ENCODE peak calls at places on chromosomes 7 and 10, in four cellular contexts. B is brain microvascular endothelial cell, E is gastrocnemius medialis, L is AG09309. J is an unnamed sample.

GRCh38 chr10:61990761-61991135 is 89.2 kb downstream of the ARID5B start:
- DNase-seq in E (no peak), B (no peak), L (no peak), J (no peak)

GRCh38 chr10:31426425-31426824 is 107.4 kb downstream of the ZEB1 start:
- DNase-seq in E (no peak), L (peak; percentile 16), B (peak; percentile 80), J (no peak)

GRCh38 chr7:108442039-108442568 is 14.1 kb downstream of the NRCAM start:
- DNase-seq in L (no peak), B (no peak), E (no peak), J (peak; percentile 38)

GRCh38 chr7:45162943-45163691 is 5.5 kb downstream of the RAMP3 start:
- DNase-seq in L (no peak), E (no peak), B (no peak), J (no peak)

GRCh38 chr7:32221756-32222155 is 151.5 kb upstream of the PDE1C start:
- DNase-seq in E (no peak), B (no peak), L (no peak), J (no peak)

GRCh38 chr7:112495820-112496462 is 15.2 kb downstream of the LSMEM1 start:
- DNase-seq in L (peak; percentile 24), E (peak; percentile 24), B (peak; percentile 51), J (peak; percentile 32)

GRCh38 chr7:92116949-92117348 is 17.3 kb downstream of the CYP51A1 start:
- DNase-seq in L (no peak), E (no peak), B (no peak), J (no peak)

GRCh38 chr7:20447021-20447420 is 116.3 kb downstream of the ITGB8 start:
- DNase-seq in L (no peak), E (no peak), B (no peak), J (no peak)

GRCh38 chr10:88125766-88126165 is 262.3 kb downstream of the PTEN start:
- DNase-seq in L (no peak), B (no peak), E (no peak), J (no peak)

GRCh38 chr7:128758553-128758952 is 17.0 kb downstream of the OPN1SW start:
- DNase-seq in L (no peak), E (no peak), B (no peak), J (no peak)

GRCh38 chr10:83545901-83546391 is 593.4 kb upstream of the GHITM start:
- DNase-seq in B (no peak), E (no peak), L (no peak), J (no peak)

GRCh38 chr10:88244781-88245350 is 338.3 kb downstream of the RNLS start:
- DNase-seq in B (no peak), E (no peak), L (no peak), J (no peak)

GRCh38 chr10:6195376-6195775 is 7.4 kb upstream of the PFKFB3 start:
- DNase-seq in L (no peak), E (no peak), B (peak; percentile 78), J (no peak)

GRCh38 chr10:90856261-90856660 is 1.6 kb downstream of the HTR7 start:
- DNase-seq in L (no peak), E (no peak), B (no peak), J (no peak)

GRCh38 chr10:50279489-50279888 is 28.2 kb upstream of the ASAH2 start:
- DNase-seq in L (no peak), B (no peak), E (no peak), J (no peak)

GRCh38 chr7:40232242-40232929 is 97.6 kb downstream of the SUGCT start:
- DNase-seq in B (peak; percentile 74), L (no peak), E (no peak), J (no peak)

GRCh38 chr10:6165221-6165725 is 37.5 kb upstream of the PFKFB3 start:
- DNase-seq in L (no peak), E (no peak), B (no peak), J (no peak)

GRCh38 chr7:2864999-2865670 is 21.0 kb upstream of the GNA12 start:
- DNase-seq in B (peak; percentile 60), E (no peak), L (no peak), J (no peak)

GRCh38 chr10:93357680-93358079 is 124.5 kb downstream of the MYOF start:
- DNase-seq in L (no peak), B (no peak), E (no peak), J (no peak)

GRCh38 chr10:47318706-47319105 is 3.5 kb upstream of the GDF2 start:
- DNase-seq in E (no peak), B (no peak), L (no peak), J (no peak)

GRCh38 chr10:11212686-11213085 is 195.0 kb downstream of the CELF2 start:
- DNase-seq in E (no peak), B (no peak), L (no peak), J (no peak)

GRCh38 chr7:50292763-50293162 is 11.8 kb upstream of the IKZF1 start:
- DNase-seq in L (no peak), E (no peak), B (no peak), J (no peak)

DNA sequence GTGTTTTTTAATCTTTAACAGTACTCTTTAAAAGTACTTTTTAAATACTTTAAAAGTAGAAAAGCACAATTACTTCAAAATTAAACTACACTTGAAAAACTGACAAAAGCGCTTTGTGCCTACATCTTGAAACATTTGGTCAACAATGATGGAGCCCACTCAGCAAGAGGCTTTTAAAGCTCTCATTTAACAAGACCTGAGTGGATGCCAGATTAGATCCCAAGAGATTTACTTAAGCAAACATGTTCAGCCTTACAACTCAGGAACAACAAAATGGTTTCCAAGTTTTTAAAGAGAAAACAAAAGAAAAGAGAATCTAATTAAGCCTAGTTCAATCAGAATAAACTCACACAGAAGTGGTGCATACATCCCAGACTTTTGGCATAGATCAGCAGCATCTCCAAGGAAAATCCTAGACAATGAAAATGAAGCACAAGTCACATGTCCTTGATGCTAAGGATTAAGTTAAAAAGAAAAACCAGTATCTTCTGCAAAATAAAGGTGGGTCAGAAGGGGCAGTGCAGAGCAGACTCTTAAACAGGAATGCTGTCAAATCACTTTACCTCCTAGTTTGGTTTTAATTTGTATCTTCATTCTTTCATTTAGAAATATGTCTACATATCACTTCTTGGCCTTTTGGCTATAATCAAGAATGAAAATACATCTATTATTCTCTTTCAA is 26.2 kb downstream of the HIBADH start:
- DNase-seq in L (peak; percentile 4), E (no peak), B (no peak), J (no peak)
- TF ChIP-seq CTCF in L (no peak), E (no peak), B (no peak), J (no peak)

GRCh38 chr10:107915277-107915634 is 750.8 kb upstream of the SORCS1 start:
- DNase-seq in L (no peak), E (no peak), B (no peak), J (peak; percentile 1)
- H3K4me3 ChIP-seq in L (peak overlapping the region; percentile 23), E (no peak overlapping the region), B (peak overlapping the region; percentile 33), J (peak overlapping the region; percentile 39)

DNA sequence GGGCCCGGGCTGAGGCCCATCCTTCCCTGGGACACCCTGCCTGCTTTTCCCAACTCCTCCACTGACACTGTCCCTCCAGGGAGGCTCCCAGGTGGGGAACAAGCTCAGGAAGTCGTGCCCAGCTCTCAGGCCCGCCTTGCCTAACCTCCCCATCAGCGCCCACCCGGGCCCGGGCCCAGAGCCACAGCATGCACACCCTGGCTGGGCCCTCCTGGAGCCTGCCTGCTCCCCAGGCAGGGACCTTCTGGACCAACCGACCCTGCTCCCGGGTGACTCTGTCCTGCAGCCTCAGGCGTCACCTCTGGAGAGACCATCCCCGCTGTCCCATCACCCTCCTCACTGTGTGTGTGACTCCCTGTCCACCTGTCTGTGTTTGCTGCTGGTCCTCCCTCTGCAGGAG is 1.8 kb upstream of the TMEM184A start:
- DNase-seq in E (no peak), L (no peak), B (no peak), J (no peak)
- TF ChIP-seq CTCF in E (no peak), L (no peak), B (no peak), J (no peak)

GRCh38 chr7:31051598-31052503 is at the start of gene ADCYAP1R1:
- DNase-seq in E (no peak), L (no peak), B (no peak), J (no peak)
- H3K4me3 ChIP-seq in E (peak within 1 kb of the TSS; percentile 54), L (no peak within 1 kb of the TSS), B (no peak within 1 kb of the TSS), J (no peak within 1 kb of the TSS)

DNA sequence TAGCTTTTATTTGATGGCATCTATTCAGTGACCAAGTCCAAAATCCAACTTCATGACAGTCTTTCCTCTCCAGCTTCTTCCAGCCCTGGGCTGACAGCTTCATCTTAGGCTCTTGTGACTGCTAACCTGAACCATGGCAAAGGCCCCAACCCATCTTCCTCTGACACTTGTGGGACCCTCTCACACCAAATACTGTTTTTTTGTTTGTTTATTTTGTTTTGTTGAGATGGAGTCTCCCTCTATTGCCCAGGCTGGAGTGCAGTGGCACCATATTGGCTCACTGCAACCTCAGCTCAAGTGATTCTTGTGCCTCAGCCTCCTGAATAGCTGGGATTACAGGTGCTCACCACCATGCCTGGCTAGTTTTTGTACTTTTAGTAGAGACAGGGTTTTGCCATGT is 265.2 kb downstream of the GATA3 start:
- DNase-seq in B (no peak), L (no peak), E (no peak), J (no peak)
- TF ChIP-seq CTCF in B (no peak), L (no peak), E (no peak), J (no peak)

DNA sequence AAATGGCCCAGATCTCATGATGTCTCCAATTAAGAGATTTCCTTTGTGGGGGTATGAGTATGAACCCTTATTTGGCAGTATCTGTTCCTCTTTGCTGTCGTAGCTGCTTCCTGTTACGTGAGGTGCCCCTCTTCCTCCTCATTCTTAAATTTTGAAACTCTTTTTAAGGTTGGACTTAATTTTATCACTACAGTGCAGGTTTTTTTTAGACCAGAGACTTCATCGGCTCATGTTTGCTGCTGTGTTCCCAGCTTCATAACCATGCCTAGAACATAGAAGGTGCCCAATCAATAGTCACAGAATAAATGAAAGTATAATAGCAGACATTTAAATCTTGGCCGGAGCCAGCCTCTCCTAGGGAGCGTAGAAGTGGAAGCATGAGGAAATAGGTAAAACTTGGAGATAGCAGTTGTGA is 2.4 kb downstream of the MIOS start:
- DNase-seq in E (no peak), L (no peak), B (no peak), J (no peak)
- H3K4me3 ChIP-seq in E (peak overlapping the region; percentile 81), L (no peak overlapping the region), B (no peak overlapping the region), J (peak overlapping the region; percentile 60)

J was measured in epithelial cell of proximal tubule.